ENCODE peak calls at places on chromosomes 4 and X, in five cellular contexts. One of them, this sample, is unnamed. For H3K4me1, the result is how much of the 10 kb centered on the place peaks cover.

GRCh38 chr4:105808459-105809041 is 86.7 kb upstream of the NPNT start:
- DNase-seq in ovary: no peak
- DNase-seq in colonic mucosa: no peak
- DNase-seq in naive thymus-derived CD4-positive, alpha-beta T cell: no peak
- DNase-seq in upper lobe of right lung: no peak
- DNase-seq in this sample: no peak

GRCh38 chrX:106608016-106608415 is 3.8 kb upstream of the RADX start:
- DNase-seq in ovary: no peak
- DNase-seq in colonic mucosa: no peak
- DNase-seq in naive thymus-derived CD4-positive, alpha-beta T cell: peak
- DNase-seq in upper lobe of right lung: no peak
- DNase-seq in this sample: no peak

GRCh38 chr4:145061325-145061920 is 36.6 kb downstream of the ANAPC10 start:
- DNase-seq in ovary: no peak
- DNase-seq in colonic mucosa: no peak
- DNase-seq in naive thymus-derived CD4-positive, alpha-beta T cell: peak
- DNase-seq in upper lobe of right lung: no peak
- DNase-seq in this sample: no peak

GRCh38 chrX:18893536-18893935 is 90.4 kb downstream of the PHKA2 start:
- DNase-seq in ovary: no peak
- DNase-seq in colonic mucosa: no peak
- DNase-seq in naive thymus-derived CD4-positive, alpha-beta T cell: no peak
- DNase-seq in upper lobe of right lung: no peak
- DNase-seq in this sample: no peak

GRCh38 chrX:152904151-152905080 is 6.5 kb downstream of the ZNF185 start:
- DNase-seq in ovary: peak
- DNase-seq in colonic mucosa: peak
- DNase-seq in naive thymus-derived CD4-positive, alpha-beta T cell: peak
- DNase-seq in upper lobe of right lung: peak
- DNase-seq in this sample: peak

GRCh38 chr4:2834001-2834921 is 9.4 kb upstream of the ADD1 start:
- DNase-seq in ovary: peak
- DNase-seq in colonic mucosa: no peak
- DNase-seq in naive thymus-derived CD4-positive, alpha-beta T cell: no peak
- DNase-seq in upper lobe of right lung: no peak
- DNase-seq in this sample: peak

GRCh38 chr4:83114576-83114975 is at the start of gene PLAC8:
- DNase-seq in ovary: no peak
- DNase-seq in colonic mucosa: peak
- DNase-seq in naive thymus-derived CD4-positive, alpha-beta T cell: peak
- DNase-seq in upper lobe of right lung: no peak
- DNase-seq in this sample: no peak

GRCh38 chrX:50211510-50211909 is 6.9 kb downstream of the CCNB3 start:
- DNase-seq in ovary: no peak
- DNase-seq in colonic mucosa: no peak
- DNase-seq in naive thymus-derived CD4-positive, alpha-beta T cell: no peak
- DNase-seq in upper lobe of right lung: no peak
- DNase-seq in this sample: no peak

GRCh38 chrX:14926471-14926870 is 53.2 kb downstream of the MOSPD2 start:
- DNase-seq in ovary: no peak
- DNase-seq in colonic mucosa: no peak
- DNase-seq in naive thymus-derived CD4-positive, alpha-beta T cell: no peak
- DNase-seq in upper lobe of right lung: no peak
- DNase-seq in this sample: no peak

GRCh38 chrX:1430451-1430850 is 22.3 kb downstream of the ASMTL start:
- DNase-seq in ovary: peak
- DNase-seq in colonic mucosa: no peak
- DNase-seq in naive thymus-derived CD4-positive, alpha-beta T cell: no peak
- DNase-seq in upper lobe of right lung: no peak
- DNase-seq in this sample: no peak

GRCh38 chr4:38278255-38278654 is 318.1 kb downstream of the PTTG2 start:
- DNase-seq in ovary: no peak
- DNase-seq in colonic mucosa: no peak
- DNase-seq in naive thymus-derived CD4-positive, alpha-beta T cell: no peak
- DNase-seq in upper lobe of right lung: no peak
- DNase-seq in this sample: no peak

GRCh38 chr4:83455300-83456183 is at the start of the genes HELQ and MRPS18C:
- DNase-seq in ovary: peak
- DNase-seq in colonic mucosa: peak
- DNase-seq in naive thymus-derived CD4-positive, alpha-beta T cell: peak
- DNase-seq in upper lobe of right lung: peak
- DNase-seq in this sample: peak

GRCh38 chr4:119627267-119628190 is 1.1 kb downstream of the PDE5A start:
- DNase-seq in ovary: peak
- DNase-seq in colonic mucosa: peak
- DNase-seq in naive thymus-derived CD4-positive, alpha-beta T cell: peak
- DNase-seq in upper lobe of right lung: peak
- DNase-seq in this sample: peak

GRCh38 chr4:10348241-10348640 is 109.0 kb downstream of the ZNF518B start:
- DNase-seq in ovary: no peak
- DNase-seq in colonic mucosa: no peak
- DNase-seq in naive thymus-derived CD4-positive, alpha-beta T cell: no peak
- DNase-seq in upper lobe of right lung: no peak
- DNase-seq in this sample: no peak

GRCh38 chrX:76148753-76149152 is 24.1 kb upstream of the PBDC1 start:
- DNase-seq in ovary: peak
- DNase-seq in colonic mucosa: peak
- DNase-seq in naive thymus-derived CD4-positive, alpha-beta T cell: peak
- DNase-seq in upper lobe of right lung: no peak
- DNase-seq in this sample: peak

GRCh38 chrX:79854469-79854868 is 160.1 kb upstream of the TBX22 start:
- DNase-seq in ovary: no peak
- DNase-seq in colonic mucosa: no peak
- DNase-seq in naive thymus-derived CD4-positive, alpha-beta T cell: no peak
- DNase-seq in upper lobe of right lung: no peak
- DNase-seq in this sample: no peak

DNA sequence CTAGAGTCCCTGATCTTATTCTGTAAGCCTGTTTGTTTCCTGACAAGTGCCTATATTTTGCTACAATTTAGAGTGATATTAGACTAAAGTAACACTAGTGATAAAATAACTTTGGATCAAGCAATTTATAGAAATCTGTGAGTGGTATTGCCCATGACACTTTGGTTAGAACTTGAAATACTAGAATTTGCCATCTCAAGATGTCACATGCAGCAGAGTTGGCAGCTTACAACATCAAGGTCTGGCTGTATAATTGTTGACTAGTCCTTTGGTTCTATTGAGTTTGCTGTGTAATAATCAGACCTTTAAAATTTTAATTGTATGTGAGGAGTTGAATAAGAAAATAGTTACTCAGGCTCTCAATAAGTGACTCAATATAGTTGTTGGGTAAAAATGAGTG is 167.1 kb downstream of the RAPGEF2 start:
- DNase-seq in ovary: no peak
- DNase-seq in colonic mucosa: no peak
- DNase-seq in naive thymus-derived CD4-positive, alpha-beta T cell: no peak
- DNase-seq in upper lobe of right lung: no peak
- DNase-seq in this sample: no peak
- H3K4me1 ChIP-seq in ovary: under half
- H3K4me1 ChIP-seq in colonic mucosa: under half
- H3K4me1 ChIP-seq in naive thymus-derived CD4-positive, alpha-beta T cell: under half
- H3K4me1 ChIP-seq in upper lobe of right lung: under half
- H3K4me1 ChIP-seq in this sample: half or more

GRCh38 chr4:6781561-6781960 is 966 bp upstream of the KIAA0232 start:
- DNase-seq in ovary: no peak
- DNase-seq in colonic mucosa: no peak
- DNase-seq in naive thymus-derived CD4-positive, alpha-beta T cell: no peak
- DNase-seq in upper lobe of right lung: no peak
- DNase-seq in this sample: no peak
- H3K4me3 ChIP-seq in ovary: peak
- H3K4me3 ChIP-seq in colonic mucosa: peak
- H3K4me3 ChIP-seq in naive thymus-derived CD4-positive, alpha-beta T cell: peak
- H3K4me3 ChIP-seq in upper lobe of right lung: peak
- H3K4me3 ChIP-seq in this sample: peak

DNA sequence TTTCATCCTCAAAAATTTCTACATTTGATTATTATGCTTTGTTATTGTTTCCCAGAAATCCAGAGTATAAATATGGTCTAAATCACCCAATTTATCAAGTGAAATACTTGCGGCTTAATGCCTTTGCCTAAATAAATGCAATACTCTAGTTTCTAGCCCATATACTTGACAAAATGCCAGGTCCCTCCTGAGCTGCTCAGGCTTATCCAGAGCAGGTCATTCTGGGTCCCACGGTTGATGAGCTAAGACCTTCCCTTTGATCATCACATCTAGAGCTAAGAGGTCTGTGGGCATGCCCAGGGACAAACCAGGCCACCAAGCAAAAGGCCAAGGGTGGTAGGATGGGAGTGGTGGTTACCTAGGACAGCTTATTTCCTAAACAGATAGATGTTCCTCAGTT is 180.1 kb downstream of the SMIM20 start:
- DNase-seq in ovary: no peak
- DNase-seq in colonic mucosa: no peak
- DNase-seq in naive thymus-derived CD4-positive, alpha-beta T cell: no peak
- DNase-seq in upper lobe of right lung: no peak
- DNase-seq in this sample: no peak
- H3K4me1 ChIP-seq in ovary: under half
- H3K4me1 ChIP-seq in colonic mucosa: under half
- H3K4me1 ChIP-seq in naive thymus-derived CD4-positive, alpha-beta T cell: under half
- H3K4me1 ChIP-seq in upper lobe of right lung: under half
- H3K4me1 ChIP-seq in this sample: under half

DNA sequence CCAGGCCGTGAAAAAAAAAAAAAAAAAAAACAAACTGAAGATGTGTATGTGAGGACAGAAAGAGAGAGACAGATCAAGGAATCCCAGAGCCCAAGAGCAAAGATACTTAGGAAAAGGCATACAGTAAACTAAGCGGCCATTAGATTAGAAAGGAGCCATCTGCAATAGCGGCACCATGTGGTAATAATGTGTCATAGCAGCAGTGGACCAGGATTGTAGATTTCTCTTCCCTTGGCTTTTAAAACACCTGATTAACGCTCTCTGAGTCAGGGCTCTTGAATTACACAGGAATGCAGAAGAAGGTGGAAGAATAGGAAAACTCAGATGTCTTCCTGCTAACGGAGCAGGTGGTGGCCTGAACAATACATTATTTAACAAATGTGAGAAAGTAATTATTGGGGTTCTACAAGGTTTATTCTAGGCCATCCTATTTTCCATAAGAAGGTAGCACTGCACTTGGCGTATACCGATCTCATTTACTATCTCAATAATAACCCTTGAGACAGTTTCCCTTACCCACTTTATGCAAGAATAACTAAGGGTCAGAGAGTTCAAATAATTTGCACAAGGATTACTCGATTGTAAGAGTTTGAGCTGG is 182.7 kb downstream of the KCNIP4 start:
- DNase-seq in ovary: no peak
- DNase-seq in colonic mucosa: peak
- DNase-seq in naive thymus-derived CD4-positive, alpha-beta T cell: no peak
- DNase-seq in upper lobe of right lung: no peak
- DNase-seq in this sample: peak
- H3K4me3 ChIP-seq in ovary: no peak
- H3K4me3 ChIP-seq in colonic mucosa: no peak
- H3K4me3 ChIP-seq in naive thymus-derived CD4-positive, alpha-beta T cell: no peak
- H3K4me3 ChIP-seq in upper lobe of right lung: no peak
- H3K4me3 ChIP-seq in this sample: no peak

This sample was measured in thyroid gland.